ENCODE peak calls at places on chromosomes 16 and 17, in four cellular contexts. G, K, Z and N are unnamed samples.
A peak's percentile ranks its signal among the peaks of the same experiment; 100 is the strongest.

GRCh38 chr16:25005445-25006306 is 9.5 kb downstream of the ARHGAP17 start:
- DNase-seq in K (no peak), G (no peak), Z (no peak), N (no peak)

GRCh38 chr17:81438688-81439087 is 43.4 kb downstream of the BAHCC1 start:
- DNase-seq in K (no peak), Z (no peak), G (no peak), N (no peak)

GRCh38 chr16:82481455-82481854 is 145.3 kb upstream of the CDH13 start:
- DNase-seq in Z (no peak), K (no peak), G (no peak), N (no peak)

GRCh38 chr17:55584055-55584685 is 72.9 kb upstream of the SMIM36 start:
- DNase-seq in K (no peak), Z (no peak), G (no peak), N (no peak)

GRCh38 chr16:51184702-51185433 is 33.8 kb upstream of the SALL1 start:
- DNase-seq in K (no peak), Z (no peak), G (no peak), N (no peak)

GRCh38 chr17:77475012-77475976 is 334.5 kb downstream of the SEC14L1 start:
- DNase-seq in G (no peak), Z (peak; percentile 1), K (no peak), N (no peak)

GRCh38 chr17:29621751-29622194 is 939 bp downstream of the CORO6 start:
- DNase-seq in K (no peak), G (no peak), Z (no peak), N (peak; percentile 29)

GRCh38 chr17:47193931-47194481 is 4.9 kb upstream of the CDC27 start:
- DNase-seq in G (no peak), Z (no peak), K (no peak), N (no peak)